ENCODE peak calls at places on chromosomes 13 and 19, in seven cellular contexts. U is heart left ventricle, S is ACHN, N is NCI-H82, O is amniotic stem cell, A is left cardiac atrium, D is fibroblast of villous mesenchyme. F is an unnamed sample.

GRCh38 chr13:23701646-23702045 is 131.4 kb downstream of the TNFRSF19 start:
- DNase-seq in N (no peak), D (peak), O (no peak), U (peak), S (no peak), A (peak), F (no peak)

GRCh38 chr13:29457299-29457698 is 138.2 kb downstream of the SLC7A1 start:
- DNase-seq in O (peak), N (no peak), D (peak), U (no peak), A (no peak), S (peak), F (no peak)

GRCh38 chr13:51557875-51558604 is 26.2 kb upstream of the WDFY2 start:
- DNase-seq in U (no peak), N (no peak), D (peak), S (peak), A (no peak), O (peak), F (no peak)

GRCh38 chr13:51416107-51416506 is 36.7 kb downstream of the INTS6 start:
- DNase-seq in U (no peak), S (no peak), N (no peak), A (no peak), O (no peak), D (no peak), F (no peak)

GRCh38 chr19:49954933-49955332 is 6.0 kb downstream of the SIGLEC11 start:
- DNase-seq in N (no peak), D (peak), U (no peak), O (no peak), A (no peak), S (no peak), F (no peak)

GRCh38 chr13:73064991-73065390 is 6.2 kb downstream of the KLF5 start:
- DNase-seq in D (no peak), A (no peak), S (no peak), N (no peak), U (no peak), O (no peak), F (no peak)

GRCh38 chr13:72258340-72258981 is 391.5 kb upstream of the DACH1 start:
- DNase-seq in S (no peak), O (no peak), U (no peak), A (no peak), D (no peak), N (no peak), F (no peak)

GRCh38 chr19:10288662-10289166 is 1.0 kb upstream of the ICAM5 start:
- DNase-seq in N (peak), S (peak), U (no peak), O (no peak), A (no peak), D (peak), F (peak)

GRCh38 chr13:78680064-78680463 is 21.1 kb upstream of the OBI1 start:
- DNase-seq in A (no peak), D (no peak), N (no peak), S (no peak), O (no peak), U (no peak), F (no peak)

GRCh38 chr19:10328558-10329429 is 4.5 kb downstream of the RAVER1 start:
- DNase-seq in D (no peak), N (no peak), S (no peak), O (no peak), U (no peak), A (no peak), F (no peak)

GRCh38 chr19:4375620-4376228 is 24.6 kb downstream of the SH3GL1 start:
- DNase-seq in N (no peak), A (no peak), O (no peak), S (peak), D (peak), U (peak), F (peak)

GRCh38 chr13:40613192-40613818 is 53.1 kb downstream of the FOXO1 start:
- DNase-seq in O (no peak), S (no peak), A (no peak), N (no peak), U (peak), D (peak), F (no peak)

GRCh38 chr19:30854661-30855060 is 482.5 kb downstream of the ZNF536 start:
- DNase-seq in D (no peak), O (no peak), S (no peak), N (no peak), U (no peak), A (no peak), F (no peak)

F was measured in anterior cingulate cortex.